ENCODE peak calls at places on chromosomes 6 and 20, in four cellular contexts. W is DMS53, U is HFF-Myc, L is AG04450. R is an unnamed sample.

GRCh38 chr6:30490031-30490876 is 945 bp downstream of the HLA-E start:
- DNase-seq in W (peak; percentile 75), L (no peak), U (no peak), R (no peak)

GRCh38 chr6:52726741-52727535 is 36.3 kb downstream of the GSTA2 start:
- DNase-seq in L (no peak), W (peak; percentile 76), U (no peak), R (peak; percentile 79)

GRCh38 chr6:127023001-127023778 is 95.3 kb upstream of the RSPO3 start:
- DNase-seq in W (peak; percentile 74), U (no peak), L (no peak), R (no peak)

GRCh38 chr6:50992232-50992631 is 173.6 kb downstream of the TFAP2B start:
- DNase-seq in L (no peak), U (no peak), W (no peak), R (no peak)

GRCh38 chr6:31614674-31615578 is at the start of gene AIF1:
- DNase-seq in U (no peak), L (no peak), W (no peak), R (no peak)

GRCh38 chr20:10249822-10250221 is 31.2 kb downstream of the SNAP25 start:
- DNase-seq in L (no peak), U (no peak), W (no peak), R (no peak)

GRCh38 chr6:150272264-150272975 is 96.4 kb upstream of the IYD start:
- DNase-seq in W (no peak), L (no peak), U (no peak), R (no peak)

GRCh38 chr6:71855406-71855805 is 30.9 kb upstream of the RIMS1 start:
- DNase-seq in U (no peak), W (peak; percentile 74), L (no peak), R (no peak)

GRCh38 chr6:44071670-44072451 is 55.4 kb downstream of the MRPL14 start:
- DNase-seq in W (no peak), U (peak; percentile 74), L (peak; percentile 85), R (peak; percentile 87)

GRCh38 chr6:3517350-3517749 is 60.5 kb upstream of the SLC22A23 start:
- DNase-seq in U (peak; percentile 22), W (no peak), L (peak; percentile 55), R (no peak)

GRCh38 chr20:63335711-63336110 is 25.4 kb downstream of the CHRNA4 start:
- DNase-seq in U (no peak), L (no peak), W (no peak), R (no peak)

GRCh38 chr6:148509789-148510581 is 167.3 kb downstream of the SASH1 start:
- DNase-seq in U (peak; percentile 97), L (peak; percentile 95), W (peak; percentile 67), R (peak; percentile 67)

GRCh38 chr6:161830866-161831600 is 557.2 kb upstream of the AGPAT4 start:
- DNase-seq in U (no peak), W (no peak), L (no peak), R (no peak)

GRCh38 chr6:148682990-148683389 is 63.8 kb upstream of the UST start:
- DNase-seq in L (no peak), U (no peak), W (no peak), R (no peak)

GRCh38 chr20:34312544-34313217 is 9.5 kb upstream of the AHCY start:
- DNase-seq in W (peak; percentile 95), L (peak; percentile 69), U (peak; percentile 77), R (peak; percentile 34)

GRCh38 chr6:90870561-90870960 is 283.7 kb upstream of the MAP3K7 start:
- DNase-seq in W (no peak), L (no peak), U (no peak), R (no peak)

GRCh38 chr6:28634406-28634757 is 108.7 kb downstream of the GPX5 start:
- DNase-seq in L (no peak), U (no peak), W (no peak), R (no peak)

GRCh38 chr6:4732691-4733315 is 43.4 kb upstream of the CDYL start:
- DNase-seq in W (peak; percentile 62), U (peak; percentile 59), L (peak; percentile 66), R (peak; percentile 88)

GRCh38 chr6:41757931-41758640 is 10.9 kb upstream of the PGC start:
- DNase-seq in W (no peak), L (no peak), U (no peak), R (no peak)

GRCh38 chr6:84546427-84546914 is 217.9 kb downstream of the TBX18 start:
- DNase-seq in U (peak; percentile 11), W (no peak), L (no peak), R (no peak)

GRCh38 chr20:47220161-47220582 is 136.3 kb downstream of the ZMYND8 start:
- DNase-seq in U (no peak), W (peak; percentile 67), L (no peak), R (no peak)

GRCh38 chr6:116229287-116229913 is 24.5 kb downstream of the TSPYL4 start:
- DNase-seq in W (peak; percentile 27), L (peak; percentile 81), U (peak; percentile 82), R (peak; percentile 77)

GRCh38 chr6:10528170-10528981 is 7.2 kb downstream of the GCNT2 start:
- DNase-seq in W (peak; percentile 80), U (no peak), L (no peak), R (no peak)

GRCh38 chr6:89689732-89690131 is 51.2 kb upstream of the LYRM2 start:
- DNase-seq in L (no peak), W (no peak), U (no peak), R (no peak)

GRCh38 chr6:127459231-127459641 is at the start of gene KIAA0408:
- DNase-seq in L (no peak), U (no peak), W (peak; percentile 54), R (no peak)

GRCh38 chr20:4573564-4574355 is 147.9 kb upstream of the PRND start:
- DNase-seq in W (peak; percentile 27), U (peak; percentile 61), L (peak; percentile 71), R (peak; percentile 92)

GRCh38 chr6:125858427-125859320 is 67.9 kb downstream of the NCOA7 start:
- DNase-seq in U (peak; percentile 57), W (peak; percentile 54), L (peak; percentile 45), R (peak; percentile 29)

GRCh38 chr6:149409617-149410016 is 9.6 kb downstream of the SUMO4 start:
- DNase-seq in U (no peak), L (no peak), W (no peak), R (no peak)

GRCh38 chr20:13139459-13140150 is 81.5 kb upstream of the ISM1 start:
- DNase-seq in U (peak; percentile 12), L (no peak), W (no peak), R (no peak)

R was measured in kidney epithelial cell.